ENCODE peak calls at places on chromosomes 3 and 15, in four cellular contexts. F, D, Z and H are unnamed samples.

GRCh38 chr3:99562138-99562537 is 76.3 kb upstream of the COL8A1 start:
- DNase-seq in Z (no peak), F (no peak), D (no peak), H (no peak)

GRCh38 chr3:55622733-55623132 is 135.6 kb upstream of the WNT5A start:
- DNase-seq in F (no peak), Z (no peak), D (no peak), H (no peak)

GRCh38 chr3:43185656-43186375 is 79.9 kb upstream of the POMGNT2 start:
- DNase-seq in D (no peak), F (no peak), Z (no peak), H (no peak)

GRCh38 chr15:66865622-66866611 is 163.9 kb downstream of the SMAD6 start:
- DNase-seq in F (peak; percentile 72), D (no peak), Z (peak; percentile 53), H (peak; percentile 82)

GRCh38 chr3:172201136-172201989 is 162.0 kb downstream of the FNDC3B start:
- DNase-seq in Z (peak; percentile 81), F (peak; percentile 85), D (no peak), H (peak; percentile 19)

GRCh38 chr15:60773893-60774292 is 295.0 kb upstream of the ICE2 start:
- DNase-seq in D (no peak), Z (no peak), F (no peak), H (no peak)

GRCh38 chr15:70198441-70199123 is 100.9 kb upstream of the TLE3 start:
- DNase-seq in D (no peak), Z (no peak), F (no peak), H (no peak)

GRCh38 chr15:48984811-48985352 is 21.2 kb upstream of the SHC4 start:
- DNase-seq in D (no peak), Z (no peak), F (no peak), H (no peak)

GRCh38 chr15:56491110-56491722 is 26.3 kb upstream of the MNS1 start:
- DNase-seq in D (peak; percentile 43), Z (peak; percentile 57), F (no peak), H (peak; percentile 87)

GRCh38 chr15:57947781-57948180 is 117.7 kb downstream of the ALDH1A2 start:
- DNase-seq in Z (no peak), F (no peak), D (no peak), H (no peak)

GRCh38 chr3:159486580-159486979 is 502.1 kb upstream of the IL12A start:
- DNase-seq in D (no peak), Z (no peak), F (no peak), H (no peak)

GRCh38 chr3:116663161-116663885 is 46.3 kb upstream of the TUSC7 start:
- DNase-seq in D (no peak), Z (no peak), F (no peak), H (no peak)

GRCh38 chr15:77940548-77940947 is 137.0 kb downstream of the TBC1D2B start:
- DNase-seq in Z (no peak), F (no peak), D (no peak), H (peak; percentile 48)

GRCh38 chr3:153443961-153444360 is 281.9 kb downstream of the RAP2B start:
- DNase-seq in Z (no peak), F (no peak), D (no peak), H (no peak)

GRCh38 chr3:39000008-39000450 is 51.7 kb downstream of the SCN11A start:
- DNase-seq in F (no peak), Z (no peak), D (no peak), H (no peak)

GRCh38 chr3:192417012-192417411 is 310.3 kb downstream of the FGF12 start:
- DNase-seq in D (no peak), F (no peak), Z (no peak), H (no peak)

GRCh38 chr15:96320703-96321421 is 9.6 kb upstream of the NR2F2 start:
- DNase-seq in F (no peak), D (no peak), Z (no peak), H (no peak)

GRCh38 chr3:24199775-24200247 is 254.7 kb downstream of the NR1D2 start:
- DNase-seq in D (no peak), F (no peak), Z (no peak), H (no peak)

GRCh38 chr3:148880681-148881080 is 15.6 kb downstream of the CPA3 start:
- DNase-seq in D (no peak), F (no peak), Z (no peak), H (no peak)

GRCh38 chr15:22880068-22880980 is 41.9 kb downstream of the NIPA2 start:
- DNase-seq in Z (no peak), F (no peak), D (no peak), H (no peak)

GRCh38 chr15:27844018-27844666 is 255.0 kb downstream of the OCA2 start:
- DNase-seq in F (no peak), D (no peak), Z (no peak), H (no peak)

GRCh38 chr3:171753025-171753472 is 57.2 kb downstream of the PLD1 start:
- DNase-seq in D (no peak), F (no peak), Z (peak; percentile 81), H (no peak)

GRCh38 chr3:4417449-4417848 is 49.6 kb downstream of the SUMF1 start:
- DNase-seq in Z (no peak), F (peak; percentile 69), D (no peak), H (no peak)

GRCh38 chr3:17307889-17308288 is 423.1 kb downstream of the PLCL2 start:
- DNase-seq in F (no peak), Z (no peak), D (no peak), H (no peak)

GRCh38 chr3:99859855-99860254 is 42.2 kb downstream of the CMSS1 start:
- DNase-seq in F (no peak), Z (no peak), D (no peak), H (no peak)

GRCh38 chr15:100809151-100809550 is 70.5 kb upstream of the ALDH1A3 start:
- DNase-seq in D (no peak), F (no peak), Z (no peak), H (no peak)

GRCh38 chr3:133396906-133397305 is 3.0 kb upstream of the BFSP2 start:
- DNase-seq in D (no peak), F (no peak), Z (no peak), H (peak; percentile 2)

GRCh38 chr3:58484049-58484721 is 7.7 kb upstream of the KCTD6 start:
- DNase-seq in Z (no peak), D (no peak), F (no peak), H (no peak)

GRCh38 chr15:81752974-81753373 is 292.8 kb downstream of the MEX3B start:
- DNase-seq in D (no peak), Z (no peak), F (no peak), H (no peak)

GRCh38 chr15:59294961-59295741 is 77.5 kb downstream of the MYO1E start:
- DNase-seq in Z (no peak), F (peak; percentile 75), D (no peak), H (no peak)

GRCh38 chr3:134476306-134476705 is 9.5 kb downstream of the ANAPC13 start:
- DNase-seq in F (no peak), D (no peak), Z (no peak), H (no peak)

GRCh38 chr3:134473868-134474546 is 11.8 kb downstream of the ANAPC13 start:
- DNase-seq in D (peak; percentile 70), Z (peak; percentile 66), F (peak; percentile 78), H (peak; percentile 92)

GRCh38 chr3:134474956-134475355 is 10.8 kb downstream of the ANAPC13 start:
- DNase-seq in F (no peak), D (no peak), Z (no peak), H (no peak)

GRCh38 chr3:134477938-134478337 is 7.8 kb downstream of the ANAPC13 start:
- DNase-seq in F (no peak), D (no peak), Z (no peak), H (no peak)

GRCh38 chr3:134476977-134477376 is 8.8 kb downstream of the ANAPC13 start:
- DNase-seq in F (no peak), D (no peak), Z (no peak), H (no peak)
- H3K27ac ChIP-seq in F (no peak overlapping the region), D (no peak overlapping the region), Z (no peak overlapping the region), H (no peak overlapping the region)

GRCh38 chr3:21174461-21174860 is 576.5 kb downstream of the ZNF385D start:
- DNase-seq in Z (no peak), D (no peak), F (no peak), H (no peak)

GRCh38 chr3:21169858-21170257 is 581.2 kb downstream of the ZNF385D start:
- DNase-seq in F (no peak), Z (no peak), D (no peak), H (no peak)

DNA sequence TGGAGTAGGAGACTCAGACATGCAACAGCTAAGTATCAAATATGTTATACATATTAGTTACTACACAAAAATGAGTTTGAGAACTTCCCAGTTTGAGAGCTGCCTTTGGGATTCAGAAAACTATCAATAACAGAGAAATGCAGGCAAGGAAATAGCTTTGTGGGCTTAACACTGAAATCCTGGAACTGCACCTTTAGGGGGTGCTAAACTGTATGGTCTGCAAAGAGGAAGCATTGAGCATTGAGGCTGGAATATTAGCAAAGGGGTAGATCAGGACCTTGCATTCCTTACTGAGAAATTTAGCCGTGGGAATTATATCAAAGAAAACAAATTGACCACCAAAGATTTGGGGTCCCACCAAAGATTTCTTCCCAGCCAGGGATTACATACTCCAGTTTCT is 580.0 kb downstream of the ZNF385D start:
- DNase-seq in F (no peak), D (no peak), Z (no peak), H (no peak)
- TF ChIP-seq CTCF in F (no peak), D (no peak), Z (no peak), H (no peak)

GRCh38 chr3:169676925-169677537 is 13.5 kb upstream of the MECOM start:
- DNase-seq in Z (no peak), D (no peak), F (no peak), H (no peak)

GRCh38 chr3:169675091-169675490 is 11.6 kb upstream of the MECOM start:
- DNase-seq in D (no peak), Z (no peak), F (no peak), H (no peak)

GRCh38 chr3:169674090-169674489 is 10.6 kb upstream of the MECOM start:
- DNase-seq in F (no peak), D (no peak), Z (no peak), H (no peak)

GRCh38 chr3:169669816-169670215 is 6.3 kb upstream of the MECOM start:
- DNase-seq in D (no peak), F (no peak), Z (no peak), H (no peak)

DNA sequence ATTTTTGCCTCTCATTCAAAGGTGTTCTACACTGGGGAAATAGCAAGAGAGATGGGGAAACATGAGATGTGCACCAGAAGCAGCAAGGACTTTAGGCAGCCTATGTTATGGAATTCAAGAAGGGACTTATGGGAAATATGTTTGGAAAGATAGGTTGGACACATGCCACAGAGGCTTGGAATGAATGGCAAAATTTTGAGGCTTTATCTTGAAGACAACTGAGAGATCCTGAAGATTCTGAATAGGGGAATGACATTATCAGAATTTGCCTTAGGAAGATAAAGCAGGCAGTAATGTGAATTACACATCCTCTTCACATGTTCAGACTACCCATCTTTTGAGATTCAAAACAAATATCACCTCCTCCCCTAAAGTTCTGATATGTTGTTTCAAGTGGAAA is 10.0 kb upstream of the MECOM start:
- DNase-seq in F (no peak), D (no peak), Z (no peak), H (no peak)
- H3K9me3 ChIP-seq in F (peaks cover 10% of the 10 kb centered on the region), D (no peaks in the 10 kb centered on the region), Z (peaks cover 7% of the 10 kb centered on the region), H (no peaks in the 10 kb centered on the region)

DNA sequence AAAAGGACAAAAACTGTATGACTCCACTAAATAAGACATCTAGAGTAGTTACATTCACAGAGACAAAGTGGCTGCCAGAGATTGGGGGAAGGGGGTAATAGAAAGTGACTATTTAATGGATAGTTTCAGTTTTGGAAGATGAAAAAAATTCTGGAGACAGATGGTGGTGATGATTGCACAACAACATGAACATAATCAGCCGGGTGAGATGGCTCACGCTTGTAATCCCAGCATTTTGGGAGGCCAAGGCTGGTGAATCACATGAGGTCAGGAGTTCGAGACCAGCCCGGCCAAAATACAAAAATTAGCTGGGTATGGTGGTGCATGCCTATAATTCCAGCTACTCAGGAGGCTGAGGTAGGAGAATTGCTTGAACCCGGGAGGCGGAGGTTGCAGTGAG is 40.5 kb downstream of the DPP8 start:
- DNase-seq in D (no peak), Z (peak; percentile 49), F (no peak), H (no peak)
- H3K27ac ChIP-seq in D (no peak overlapping the region), Z (no peak overlapping the region), F (no peak overlapping the region), H (no peak overlapping the region)

GRCh38 chr3:34619990-34620389 is 821.6 kb downstream of the PDCD6IP start:
- DNase-seq in D (no peak), Z (no peak), F (no peak), H (no peak)
- TF ChIP-seq CTCF in D (no peak), Z (no peak), F (no peak), H (no peak)